ENCODE peak calls at places on chromosomes 6 and 20, in six cellular contexts. C is adrenal gland, G is endodermal cell, V is AG04450, A is kidney, H is uterus. Z is an unnamed sample.

GRCh38 chr20:13694420-13695150 is 55.9 kb upstream of the TASP1 start:
- DNase-seq in C (no peak), G (no peak), V (no peak), A (no peak), H (no peak), Z (no peak)

GRCh38 chr20:42754713-42755112 is 435.0 kb downstream of the PTPRT start:
- DNase-seq in C (no peak), G (no peak), V (no peak), A (no peak), H (no peak), Z (no peak)

GRCh38 chr6:125310994-125311649 is 9.4 kb upstream of the HDDC2 start:
- DNase-seq in C (peak), G (peak), V (peak), A (no peak), H (no peak), Z (no peak)

GRCh38 chr6:56699066-56699654 is 56.5 kb upstream of the DST start:
- DNase-seq in C (no peak), G (no peak), V (no peak), A (no peak), H (no peak), Z (no peak)

GRCh38 chr20:11305406-11305805 is 612.3 kb upstream of the BTBD3 start:
- DNase-seq in C (no peak), G (no peak), V (no peak), A (no peak), H (no peak), Z (no peak)

GRCh38 chr6:87914637-87915395 is 132.8 kb upstream of the SPACA1 start:
- DNase-seq in C (no peak), G (no peak), V (no peak), A (no peak), H (no peak), Z (no peak)

GRCh38 chr6:140264451-140264850 is 890.0 kb upstream of the CITED2 start:
- DNase-seq in C (no peak), G (no peak), V (no peak), A (no peak), H (no peak), Z (no peak)

GRCh38 chr6:81450180-81450579 is 302.3 kb downstream of the TENT5A start:
- DNase-seq in C (peak), G (no peak), V (peak), A (no peak), H (no peak), Z (no peak)

GRCh38 chr6:41441598-41442205 is 104.5 kb upstream of the FOXP4 start:
- DNase-seq in C (no peak), G (no peak), V (no peak), A (no peak), H (no peak), Z (no peak)

GRCh38 chr20:9583151-9583550 is 68.8 kb downstream of the LAMP5 start:
- DNase-seq in C (no peak), G (no peak), V (no peak), A (no peak), H (no peak), Z (no peak)

GRCh38 chr6:169530762-169531143 is 171.1 kb downstream of the WDR27 start:
- DNase-seq in C (no peak), G (no peak), V (no peak), A (no peak), H (no peak), Z (no peak)

GRCh38 chr6:112416885-112417284 is 69.8 kb downstream of the RFPL4B start:
- DNase-seq in C (no peak), G (no peak), V (no peak), A (no peak), H (no peak), Z (no peak)

GRCh38 chr20:953742-954141 is 37.6 kb upstream of the ANGPT4 start:
- DNase-seq in C (no peak), G (no peak), V (no peak), A (no peak), H (no peak), Z (no peak)

GRCh38 chr6:16596890-16597331 is 164.3 kb downstream of the ATXN1 start:
- DNase-seq in C (no peak), G (peak), V (no peak), A (no peak), H (no peak), Z (no peak)

GRCh38 chr20:9609892-9610502 is 95.6 kb downstream of the LAMP5 start:
- DNase-seq in C (peak), G (peak), V (peak), A (no peak), H (peak), Z (no peak)

GRCh38 chr20:33291830-33292355 is 8.9 kb downstream of the BPIFB1 start:
- DNase-seq in C (peak), G (peak), V (no peak), A (peak), H (no peak), Z (peak)

GRCh38 chr6:89161326-89162046 is 15.6 kb downstream of the PM20D2 start:
- DNase-seq in C (no peak), G (peak), V (no peak), A (no peak), H (no peak), Z (no peak)

GRCh38 chr20:43102394-43102793 is 87.3 kb downstream of the PTPRT start:
- DNase-seq in C (no peak), G (peak), V (no peak), A (no peak), H (no peak), Z (no peak)

GRCh38 chr6:151805286-151805840 is 2.1 kb upstream of the ESR1 start:
- DNase-seq in C (no peak), G (peak), V (no peak), A (no peak), H (peak), Z (no peak)

GRCh38 chr6:49551126-49551865 is 828 bp downstream of the C6orf141 start:
- DNase-seq in C (no peak), G (peak), V (no peak), A (peak), H (no peak), Z (no peak)

GRCh38 chr6:15400572-15401004 is 154.7 kb downstream of the JARID2 start:
- DNase-seq in C (peak), G (peak), V (no peak), A (no peak), H (peak), Z (peak)

GRCh38 chr6:2259002-2259494 is 13.6 kb upstream of the GMDS start:
- DNase-seq in C (no peak), G (no peak), V (no peak), A (no peak), H (no peak), Z (no peak)
- H3K27ac ChIP-seq in C (no peak), G (no peak), V (no peak), A (no peak), H (no peak), Z (no peak)

GRCh38 chr20:52180167-52180840 is 11.3 kb downstream of the ZFP64 start:
- DNase-seq in C (no peak), G (no peak), V (no peak), A (no peak), H (no peak), Z (no peak)
- H3K27ac ChIP-seq in C (no peak), G (no peak), V (no peak), A (no peak), H (no peak), Z (no peak)

DNA sequence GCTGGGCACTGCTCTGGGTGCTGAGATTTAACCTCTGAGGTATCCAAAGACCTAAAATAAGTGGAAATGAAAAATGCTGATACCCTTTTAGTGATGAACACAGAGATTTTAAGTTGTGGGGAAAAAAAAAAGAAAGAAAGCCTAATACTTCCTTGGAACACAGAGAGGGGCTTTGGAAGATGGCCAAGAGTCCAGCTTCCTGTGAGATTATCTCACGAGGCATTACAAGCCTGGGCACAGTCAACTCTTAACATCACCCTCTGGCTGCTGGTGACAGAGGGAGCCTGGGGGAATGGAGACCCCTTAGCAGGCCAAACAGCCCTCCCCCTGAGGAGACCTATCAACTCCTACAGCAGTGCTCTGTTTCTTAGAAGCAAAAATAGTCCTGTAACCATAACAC is 19.7 kb downstream of the BTN2A1 start:
- DNase-seq in C (no peak), G (no peak), V (no peak), A (no peak), H (no peak), Z (no peak)
- H3K27ac ChIP-seq in C (peak), G (no peak), V (no peak), A (no peak), H (no peak), Z (no peak)

DNA sequence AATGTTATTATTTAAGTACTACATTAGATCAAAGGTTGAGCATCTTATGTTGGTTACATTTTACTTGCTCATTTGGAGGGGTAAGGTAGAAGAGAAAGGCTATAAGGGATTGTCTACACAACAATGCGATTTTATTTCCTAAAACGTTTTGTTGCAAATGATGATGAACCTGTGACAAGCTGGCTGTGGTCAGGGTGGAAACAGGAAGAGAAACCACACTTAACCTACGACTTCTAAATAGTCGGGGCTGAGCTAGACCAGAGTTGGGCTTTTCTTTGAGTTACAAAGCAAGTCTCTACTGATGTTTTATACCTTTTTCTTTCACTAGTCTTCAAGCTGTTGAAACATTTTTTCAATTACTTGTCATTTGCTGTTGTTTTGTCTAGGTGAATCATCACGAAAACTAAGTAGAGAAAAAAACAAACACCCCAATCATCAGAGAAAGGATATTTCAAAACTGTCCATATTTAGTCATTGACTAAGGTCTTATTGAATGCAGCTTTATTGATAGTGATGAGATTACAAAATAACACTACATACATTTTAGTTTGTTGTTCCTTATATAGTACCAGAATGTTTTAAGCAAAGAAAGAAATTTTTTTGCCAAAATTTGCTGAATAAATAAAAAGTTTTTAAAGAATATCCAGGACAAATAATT is 18.0 kb downstream of the KLHL31 start:
- DNase-seq in C (no peak), G (no peak), V (no peak), A (no peak), H (no peak), Z (no peak)
- H3K27ac ChIP-seq in C (no peak), G (no peak), V (no peak), A (no peak), H (no peak), Z (no peak)

DNA sequence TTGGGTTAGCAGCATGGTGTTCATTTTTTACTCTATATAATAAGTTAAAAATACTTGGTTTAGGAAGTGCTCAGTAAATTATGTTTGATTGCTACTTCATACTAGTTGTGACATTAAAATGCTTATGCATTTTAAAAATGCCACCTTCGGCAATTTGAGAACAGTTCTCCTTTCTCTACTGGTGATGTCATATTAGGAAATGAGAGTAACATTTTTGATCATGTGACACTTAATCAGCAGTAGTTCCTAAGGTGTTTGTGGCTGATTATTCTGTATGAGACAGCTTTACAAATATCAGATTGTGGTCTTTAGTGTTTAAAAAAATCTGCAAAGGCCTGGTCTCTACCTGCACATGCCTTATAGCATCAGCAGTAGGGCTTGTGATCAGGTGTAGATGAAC is 4.4 kb downstream of the GZF1 start:
- DNase-seq in C (no peak), G (no peak), V (no peak), A (no peak), H (no peak), Z (no peak)
- H3K27ac ChIP-seq in C (no peak), G (no peak), V (no peak), A (no peak), H (peak), Z (no peak)

Z was measured in substantia nigra.